ENCODE peak calls at places on chromosomes 7 and 10, in four cellular contexts. G is neural progenitor cell, R is OCI-LY7, X is SK-N-SH. S is an unnamed sample. For H3K9me3, the result is how much of the 10 kb centered on the place peaks cover.

GRCh38 chr7:120272261-120272895 is 597 bp upstream of the KCND2 start:
- DNase-seq in G (peak), R (peak), X (peak), S (peak)

GRCh38 chr10:59708816-59709471 is 706 bp downstream of the SLC16A9 start:
- DNase-seq in G (peak), X (peak), R (no peak), S (peak)

GRCh38 chr7:14714161-14714728 is 188.3 kb downstream of the DGKB start:
- DNase-seq in X (no peak), R (no peak), G (no peak), S (no peak)

GRCh38 chr10:96691761-96692160 is 28.6 kb downstream of the PIK3AP1 start:
- DNase-seq in G (no peak), X (no peak), R (no peak), S (no peak)

GRCh38 chr7:72751978-72752377 is 76.0 kb downstream of the TYW1B start:
- DNase-seq in R (no peak), X (peak), G (peak), S (no peak)

GRCh38 chr10:124164252-124164651 is 70.9 kb upstream of the CHST15 start:
- DNase-seq in G (no peak), R (no peak), X (no peak), S (no peak)

GRCh38 chr7:74587435-74588126 is 69.9 kb upstream of the GTF2I start:
- DNase-seq in G (peak), X (peak), R (peak), S (peak)

GRCh38 chr10:116761883-116762282 is 19.5 kb upstream of the HSPA12A start:
- DNase-seq in X (no peak), R (no peak), G (no peak), S (no peak)

GRCh38 chr10:113987805-113988204 is 55.9 kb upstream of the ADRB1 start:
- DNase-seq in R (no peak), X (no peak), G (no peak), S (peak)

GRCh38 chr10:30709229-30709628 is 79.7 kb upstream of the LYZL2 start:
- DNase-seq in R (peak), X (no peak), G (no peak), S (no peak)

GRCh38 chr7:75888464-75889222 is 9.8 kb downstream of the RHBDD2 start:
- DNase-seq in R (no peak), G (no peak), X (no peak), S (no peak)

GRCh38 chr10:118712930-118713634 is 41.7 kb downstream of the CACUL1 start:
- DNase-seq in R (no peak), X (peak), G (peak), S (no peak)

GRCh38 chr7:83271212-83272099 is 108.8 kb upstream of the PCLO start:
- DNase-seq in G (peak), R (peak), X (peak), S (peak)

GRCh38 chr10:69864321-69864720 is 62.6 kb downstream of the COL13A1 start:
- DNase-seq in R (no peak), X (no peak), G (no peak), S (peak)

GRCh38 chr10:11993834-11994468 is 48.7 kb downstream of the UPF2 start:
- DNase-seq in X (no peak), R (peak), G (no peak), S (no peak)

GRCh38 chr10:129877773-129878371 is 86.2 kb downstream of the EBF3 start:
- DNase-seq in G (peak), R (peak), X (peak), S (peak)

GRCh38 chr7:98221611-98222532 is 10.6 kb downstream of the BHLHA15 start:
- DNase-seq in X (no peak), G (no peak), R (no peak), S (no peak)

GRCh38 chr10:112797221-112797620 is 152.8 kb upstream of the TCF7L2 start:
- DNase-seq in X (no peak), R (no peak), G (peak), S (no peak)

GRCh38 chr10:10626734-10627133 is 390.9 kb upstream of the CELF2 start:
- DNase-seq in R (no peak), X (no peak), G (no peak), S (no peak)

GRCh38 chr7:26630361-26630760 is 234.0 kb downstream of the SKAP2 start:
- DNase-seq in G (no peak), X (no peak), R (no peak), S (no peak)

GRCh38 chr7:55285665-55286064 is 79.5 kb upstream of the LANCL2 start:
- DNase-seq in G (no peak), R (no peak), X (no peak), S (no peak)

GRCh38 chr10:47301833-47302232 is 1.8 kb downstream of the GDF10 start:
- DNase-seq in X (no peak), G (no peak), R (no peak), S (no peak)

GRCh38 chr10:108450280-108450679 is 1285.8 kb upstream of the SORCS1 start:
- DNase-seq in G (no peak), R (no peak), X (no peak), S (no peak)

GRCh38 chr10:109203616-109204375 is 719.5 kb downstream of the XPNPEP1 start:
- DNase-seq in R (no peak), G (no peak), X (peak), S (peak)

GRCh38 chr10:63636812-63637211 is 115.6 kb downstream of the REEP3 start:
- DNase-seq in X (no peak), G (no peak), R (no peak), S (no peak)

GRCh38 chr10:29689001-29689400 is 54.2 kb upstream of the SVIL start:
- DNase-seq in G (no peak), X (no peak), R (no peak), S (peak)

GRCh38 chr10:15427836-15428414 is 56.8 kb upstream of the FAM171A1 start:
- DNase-seq in G (peak), R (peak), X (peak), S (peak)

GRCh38 chr7:138195207-138195606 is 118.9 kb downstream of the AKR1D1 start:
- DNase-seq in X (no peak), R (no peak), G (no peak), S (no peak)

DNA sequence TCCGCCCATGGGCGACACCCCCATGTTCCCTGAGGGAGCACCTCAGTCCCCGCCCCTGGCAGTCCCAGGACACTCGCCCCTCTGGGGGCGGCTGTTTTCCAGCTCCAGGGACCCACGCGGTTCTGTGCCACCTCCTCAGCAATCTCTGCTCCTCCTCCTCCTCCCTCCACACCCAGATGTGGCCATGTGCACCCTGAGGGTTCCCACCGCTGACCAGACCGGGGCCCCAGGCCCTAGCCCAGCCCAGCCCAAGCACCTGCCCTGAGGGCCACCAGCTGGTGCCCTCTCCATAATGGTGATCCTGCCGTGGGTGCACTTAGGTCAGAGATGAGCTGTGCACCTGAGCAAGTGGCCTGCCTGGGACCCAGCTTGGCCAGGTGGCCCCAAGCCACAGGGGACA is 25.1 kb downstream of the AP5Z1 start:
- DNase-seq in R (no peak), X (no peak), G (no peak), S (no peak)
- H3K4me2 ChIP-seq in R (no peak), X (no peak), G (no peak), S (no peak)

DNA sequence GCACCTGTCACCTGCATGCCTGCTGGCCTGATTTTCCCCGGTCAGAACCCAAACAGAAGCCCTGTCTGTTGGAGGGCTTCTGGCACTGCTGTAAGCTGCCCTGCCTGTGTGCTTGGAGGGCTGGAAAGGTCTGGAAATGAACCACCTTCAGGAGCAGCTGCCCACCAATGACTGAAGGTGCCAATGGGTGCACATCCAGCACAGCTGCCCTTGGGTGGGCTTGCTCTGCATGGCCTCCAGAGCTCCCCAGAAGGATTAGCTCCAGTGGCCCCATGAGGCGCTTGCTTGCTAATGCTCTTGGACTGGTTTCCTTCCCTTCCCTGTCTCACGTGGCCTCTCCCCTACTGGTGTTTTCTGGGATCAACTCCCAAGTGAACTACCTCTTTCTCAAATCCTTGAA is 43.2 kb downstream of the WDFY4 start:
- DNase-seq in G (no peak), X (no peak), R (no peak), S (no peak)
- TF ChIP-seq EZH2phosphoT487 in G (no peak), X (no peak), R (no peak), S (no peak)

GRCh38 chr7:157826566-157826965 is 489.8 kb downstream of the DNAJB6 start:
- DNase-seq in G (no peak), X (no peak), R (no peak), S (no peak)

GRCh38 chr7:157824819-157825121 is 488.0 kb downstream of the DNAJB6 start:
- DNase-seq in G (no peak), R (no peak), X (no peak), S (no peak)

GRCh38 chr7:157824011-157824818 is 487.4 kb downstream of the DNAJB6 start:
- DNase-seq in X (no peak), G (no peak), R (no peak), S (no peak)

GRCh38 chr7:157827045-157827862 is 490.4 kb downstream of the DNAJB6 start:
- DNase-seq in G (no peak), R (no peak), X (no peak), S (no peak)

DNA sequence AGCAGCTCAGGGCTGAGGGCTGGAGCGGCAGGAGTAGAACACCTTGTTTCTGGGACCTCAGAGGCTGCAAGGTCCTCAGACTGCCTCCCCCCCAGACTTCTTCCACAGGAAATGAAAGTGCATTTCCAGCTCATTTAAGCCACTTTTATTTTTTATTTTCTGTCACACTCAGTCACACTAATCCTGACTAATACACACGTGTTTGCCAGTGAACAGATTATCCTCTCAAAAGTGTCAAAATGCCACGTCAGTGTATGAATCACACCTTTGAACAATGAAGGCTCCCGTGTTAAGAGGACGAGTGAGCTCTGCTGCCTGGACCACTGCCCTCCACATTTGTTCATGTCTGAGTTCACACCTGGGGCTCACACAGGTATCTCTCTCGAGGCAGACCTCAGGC is 488.5 kb downstream of the DNAJB6 start:
- DNase-seq in R (no peak), X (no peak), G (no peak), S (no peak)
- H3K9me3 ChIP-seq in R (under half), X (under half), G (under half), S (under half)

GRCh38 chr7:135342887-135343286 is 109.2 kb downstream of the STRA8 start:
- DNase-seq in G (peak), R (no peak), X (peak), S (no peak)
- H3K4me2 ChIP-seq in G (no peak), R (no peak), X (peak), S (no peak)

GRCh38 chr10:5840314-5841307 is 27.4 kb upstream of the GDI2 start:
- DNase-seq in G (peak), R (peak), X (no peak), S (no peak)
- TF ChIP-seq EZH2phosphoT487 in G (no peak), R (no peak), X (no peak), S (no peak)

S was measured in GM23248.